ENCODE peak calls at places on chromosome 9, in four cellular contexts. One of them, this sample, is unnamed.

GRCh38 chr9:23941051-23941450 is 115.0 kb upstream of the ELAVL2 start:
- DNase-seq in GM12878: no peak
- DNase-seq in HepG2: no peak
- DNase-seq in K562: no peak
- DNase-seq in this sample: no peak

GRCh38 chr9:106947097-106947496 is 84.1 kb downstream of the ZNF462 start:
- DNase-seq in GM12878: no peak
- DNase-seq in K562: no peak
- DNase-seq in HepG2: no peak
- DNase-seq in this sample: no peak

GRCh38 chr9:72185561-72185960 is 36.3 kb downstream of the GDA start:
- DNase-seq in HepG2: no peak
- DNase-seq in GM12878: no peak
- DNase-seq in K562: no peak
- DNase-seq in this sample: no peak

GRCh38 chr9:37146372-37146771 is 26.0 kb downstream of the ZCCHC7 start:
- DNase-seq in GM12878: peak
- DNase-seq in K562: no peak
- DNase-seq in HepG2: no peak
- DNase-seq in this sample: no peak

GRCh38 chr9:124625084-124625483 is 117.9 kb upstream of the NR5A1 start:
- DNase-seq in K562: no peak
- DNase-seq in GM12878: no peak
- DNase-seq in HepG2: no peak
- DNase-seq in this sample: no peak

GRCh38 chr9:35112257-35113020 is 3.2 kb downstream of the ATOSB start:
- DNase-seq in K562: no peak
- DNase-seq in HepG2: no peak
- DNase-seq in GM12878: no peak
- DNase-seq in this sample: no peak

GRCh38 chr9:88784960-88785359 is 206.3 kb upstream of the S1PR3 start:
- DNase-seq in GM12878: no peak
- DNase-seq in HepG2: no peak
- DNase-seq in K562: no peak
- DNase-seq in this sample: no peak

GRCh38 chr9:121026768-121027167 is 23.3 kb downstream of the C5 start:
- DNase-seq in GM12878: no peak
- DNase-seq in HepG2: peak
- DNase-seq in K562: no peak
- DNase-seq in this sample: no peak

GRCh38 chr9:135359764-135360163 is 119.8 kb upstream of the PPP1R26 start:
- DNase-seq in K562: no peak
- DNase-seq in HepG2: no peak
- DNase-seq in GM12878: no peak
- DNase-seq in this sample: no peak

GRCh38 chr9:34431661-34432060 is 26.7 kb downstream of the FAM219A start:
- DNase-seq in HepG2: no peak
- DNase-seq in GM12878: no peak
- DNase-seq in K562: no peak
- DNase-seq in this sample: no peak

GRCh38 chr9:76761448-76761847 is 2.8 kb upstream of the PCA3 start:
- DNase-seq in HepG2: no peak
- DNase-seq in K562: no peak
- DNase-seq in GM12878: no peak
- DNase-seq in this sample: no peak

GRCh38 chr9:6153425-6153824 is 62.2 kb upstream of the IL33 start:
- DNase-seq in K562: no peak
- DNase-seq in HepG2: no peak
- DNase-seq in GM12878: no peak
- DNase-seq in this sample: no peak

GRCh38 chr9:119221281-119221680 is 148.0 kb downstream of the BRINP1 start:
- DNase-seq in HepG2: no peak
- DNase-seq in GM12878: no peak
- DNase-seq in K562: no peak
- DNase-seq in this sample: no peak

GRCh38 chr9:124457887-124458431 is 7.7 kb downstream of the ADGRD2 start:
- DNase-seq in K562: no peak
- DNase-seq in GM12878: no peak
- DNase-seq in HepG2: no peak
- DNase-seq in this sample: no peak

GRCh38 chr9:114025196-114025753 is 52.8 kb downstream of the AMBP start:
- DNase-seq in GM12878: no peak
- DNase-seq in K562: no peak
- DNase-seq in HepG2: no peak
- DNase-seq in this sample: no peak

GRCh38 chr9:127734247-127734746 is 797 bp downstream of the TOR2A start:
- DNase-seq in K562: no peak
- DNase-seq in HepG2: no peak
- DNase-seq in GM12878: no peak
- DNase-seq in this sample: peak

DNA sequence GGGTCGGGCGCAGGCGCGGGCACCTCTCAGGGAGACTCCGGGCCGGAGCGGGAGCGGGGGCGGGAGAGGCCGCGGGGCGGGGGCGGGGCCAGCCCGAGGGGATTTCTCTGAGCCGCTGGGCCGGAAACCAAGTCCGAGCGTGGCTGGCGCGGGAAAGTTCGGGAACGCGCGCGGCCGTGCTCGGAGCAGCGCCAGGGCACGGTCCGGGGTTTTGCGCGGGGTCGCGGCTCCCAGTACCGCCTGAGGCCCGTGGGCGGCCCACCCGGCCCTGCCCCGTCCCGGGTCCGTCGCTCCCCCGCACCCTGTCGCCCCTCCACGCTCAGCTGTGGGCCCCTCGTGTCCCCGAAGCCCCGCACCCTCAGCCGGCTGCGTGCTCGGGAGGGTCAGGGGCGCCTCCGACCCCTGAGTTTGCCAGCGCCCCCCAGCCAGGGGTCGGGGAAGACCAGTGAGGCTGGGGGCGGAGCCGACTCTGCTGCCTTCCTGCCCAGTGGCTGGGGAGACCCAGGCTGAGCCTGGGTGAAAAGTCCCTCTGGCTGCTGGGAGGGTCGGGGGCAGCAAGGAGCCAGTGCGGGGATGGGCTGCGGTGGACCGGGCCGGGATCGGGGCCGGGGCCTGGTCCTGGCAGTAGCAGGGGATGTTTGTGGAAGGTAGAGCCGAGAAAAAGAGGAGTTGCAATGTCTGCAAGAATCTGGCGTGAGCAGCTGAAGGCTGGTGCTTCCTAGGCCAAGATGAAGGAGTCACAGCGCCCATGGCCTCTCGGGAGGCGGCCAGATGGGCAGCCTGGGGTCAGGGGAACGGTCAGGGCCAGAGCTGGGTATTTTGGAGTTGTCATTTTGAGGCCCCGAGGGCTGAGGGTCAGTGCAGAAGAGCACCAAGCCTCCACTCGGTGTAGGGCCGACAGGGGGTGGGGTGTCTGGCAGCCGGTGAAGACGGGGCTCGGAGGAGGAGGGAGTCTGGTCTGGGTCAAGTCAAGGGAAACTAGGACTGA is 588 bp downstream of the TRAF2 start:
- DNase-seq in GM12878: no peak
- DNase-seq in K562: peak
- DNase-seq in HepG2: no peak
- DNase-seq in this sample: peak
- TF ChIP-seq USF2 in GM12878: no peak
- TF ChIP-seq USF2 in K562: no peak
- TF ChIP-seq USF2 in HepG2: no peak
- TF ChIP-seq USF2 in this sample: no peak

DNA sequence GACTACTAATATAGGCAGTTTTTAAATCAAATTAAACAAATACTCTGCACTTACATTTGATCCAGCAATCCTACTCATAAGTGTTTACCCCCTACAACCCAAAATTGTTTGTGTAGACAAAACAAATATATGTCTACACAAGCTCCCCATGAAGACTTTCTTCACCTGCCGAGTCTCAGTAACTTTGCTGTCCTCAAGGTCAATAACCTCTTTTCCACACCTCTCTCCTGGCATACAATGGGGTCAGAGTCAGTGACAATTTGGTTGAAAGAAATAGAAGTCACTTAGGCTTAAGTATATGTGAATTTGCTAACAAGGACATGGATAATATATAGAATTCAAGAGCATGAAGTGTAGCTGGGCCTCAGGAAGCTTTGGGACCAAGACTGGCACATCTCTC is 29.1 kb downstream of the APBA1 start:
- DNase-seq in K562: no peak
- DNase-seq in HepG2: no peak
- DNase-seq in GM12878: no peak
- DNase-seq in this sample: no peak
- TF ChIP-seq TCF7 in K562: no peak
- TF ChIP-seq TCF7 in HepG2: no peak
- TF ChIP-seq TCF7 in GM12878: no peak
- TF ChIP-seq TCF7 in this sample: no peak

DNA sequence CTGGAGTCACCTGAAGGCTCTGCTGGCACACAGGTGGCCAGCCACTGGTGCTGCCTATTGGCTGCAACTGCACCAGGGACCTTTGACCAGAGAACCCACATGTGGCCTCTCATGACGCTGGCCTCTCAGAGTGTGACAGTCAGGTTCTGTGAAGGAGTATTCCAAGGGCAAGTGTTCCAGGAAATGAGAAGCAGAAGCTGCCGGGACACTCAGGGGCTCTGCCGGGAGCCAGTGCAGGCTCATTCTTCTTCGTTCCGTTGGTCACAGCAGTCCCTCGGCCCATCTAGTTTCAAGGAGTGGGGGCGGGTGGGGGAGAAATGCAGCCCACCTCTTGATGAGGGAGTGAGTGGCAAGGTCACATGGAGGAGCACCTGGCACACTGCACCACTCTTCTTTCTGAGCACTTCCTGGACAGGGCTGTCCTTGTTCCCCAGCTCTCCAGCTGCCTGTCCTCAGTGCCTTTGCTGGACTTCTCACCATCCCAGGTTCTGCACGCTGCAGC is 237.5 kb downstream of the GADD45G start:
- DNase-seq in HepG2: no peak
- DNase-seq in K562: no peak
- DNase-seq in GM12878: no peak
- DNase-seq in this sample: no peak
- TF ChIP-seq USF2 in HepG2: no peak
- TF ChIP-seq USF2 in K562: no peak
- TF ChIP-seq USF2 in GM12878: no peak
- TF ChIP-seq USF2 in this sample: no peak

GRCh38 chr9:70136632-70137031 is 93.0 kb downstream of the MAMDC2 start:
- DNase-seq in HepG2: no peak
- DNase-seq in K562: no peak
- DNase-seq in GM12878: no peak
- DNase-seq in this sample: no peak
- TF ChIP-seq TCF7 in HepG2: no peak
- TF ChIP-seq TCF7 in K562: no peak
- TF ChIP-seq TCF7 in GM12878: no peak
- TF ChIP-seq TCF7 in this sample: no peak

This sample was measured in WTC11.